ENCODE peak calls at places on chromosomes 6 and 20, in five cellular contexts. M is fibroblast of mammary gland, F is heart left ventricle, G is A549, S is BE2C. Y is an unnamed sample.

GRCh38 chr20:32227316-32227715 is 19.6 kb downstream of the POFUT1 start:
- DNase-seq in M (no peak), G (no peak), F (no peak), S (no peak), Y (no peak)

GRCh38 chr6:438634-439170 is 47.1 kb downstream of the IRF4 start:
- DNase-seq in M (no peak), G (no peak), F (no peak), S (no peak), Y (no peak)

GRCh38 chr6:158040804-158041347 is 59.2 kb downstream of the SYNJ2 start:
- DNase-seq in G (peak), M (peak), F (no peak), S (no peak), Y (no peak)

GRCh38 chr6:167551634-167552630 is 227.0 kb downstream of the TTLL2 start:
- DNase-seq in G (no peak), M (no peak), S (no peak), F (no peak), Y (no peak)

GRCh38 chr20:32466739-32467505 is 108.8 kb downstream of the ASXL1 start:
- DNase-seq in S (no peak), M (no peak), G (no peak), F (peak), Y (peak)

GRCh38 chr6:10401632-10402223 is 13.1 kb downstream of the TFAP2A start:
- DNase-seq in F (no peak), S (no peak), M (no peak), G (no peak), Y (no peak)

GRCh38 chr6:154766993-154767392 is 33.8 kb downstream of the SCAF8 start:
- DNase-seq in F (no peak), S (no peak), G (no peak), M (no peak), Y (no peak)

GRCh38 chr6:36657942-36658544 is 20.5 kb upstream of the CDKN1A start:
- DNase-seq in G (no peak), F (no peak), S (no peak), M (peak), Y (no peak)

GRCh38 chr6:95511404-95511803 is 65.9 kb upstream of the MANEA start:
- DNase-seq in F (no peak), G (no peak), S (no peak), M (no peak), Y (no peak)

GRCh38 chr6:10400330-10400729 is 14.5 kb downstream of the TFAP2A start:
- DNase-seq in M (no peak), S (no peak), F (no peak), G (no peak), Y (no peak)

GRCh38 chr6:31871068-31871659 is 7.6 kb downstream of the SLC44A4 start:
- DNase-seq in S (no peak), M (peak), G (no peak), F (no peak), Y (peak)

GRCh38 chr6:1552296-1552761 is 57.4 kb upstream of the FOXC1 start:
- DNase-seq in M (peak), F (no peak), G (peak), S (no peak), Y (no peak)

GRCh38 chr6:160461641-160462040 is 113.5 kb downstream of the SLC22A3 start:
- DNase-seq in M (peak), G (no peak), S (no peak), F (no peak), Y (no peak)

GRCh38 chr6:110816677-110817076 is 1.4 kb upstream of the CDK19 start:
- DNase-seq in F (peak), S (no peak), M (no peak), G (no peak), Y (no peak)

GRCh38 chr6:109794201-109794926 is 103.3 kb downstream of the FIG4 start:
- DNase-seq in S (no peak), M (peak), G (no peak), F (no peak), Y (no peak)

GRCh38 chr6:81834141-81834621 is 81.7 kb upstream of the TENT5A start:
- DNase-seq in F (peak), S (no peak), G (peak), M (peak), Y (no peak)

GRCh38 chr6:54085047-54085446 is 26.2 kb upstream of the MLIP start:
- DNase-seq in F (no peak), G (no peak), M (no peak), S (no peak), Y (no peak)

GRCh38 chr6:167150815-167151557 is 6.8 kb downstream of the GPR31 start:
- DNase-seq in M (no peak), G (no peak), F (no peak), S (no peak), Y (no peak)

GRCh38 chr20:30598460-30599230 is 658.8 kb upstream of the DEFB115 start:
- DNase-seq in S (no peak), F (no peak), G (no peak), M (no peak), Y (no peak)

GRCh38 chr20:1809121-1809520 is 86.1 kb upstream of the SIRPA start:
- DNase-seq in F (no peak), S (no peak), M (peak), G (peak), Y (no peak)

GRCh38 chr20:62048346-62048761 is 17.3 kb downstream of the TAF4 start:
- DNase-seq in F (peak), M (no peak), S (no peak), G (no peak), Y (no peak)

GRCh38 chr20:44856847-44857448 is 28.6 kb upstream of the YWHAB start:
- DNase-seq in G (peak), M (peak), S (no peak), F (no peak), Y (no peak)

GRCh38 chr20:63617092-63617875 is 9.6 kb downstream of the GMEB2 start:
- DNase-seq in S (peak), F (no peak), M (no peak), G (no peak), Y (no peak)

GRCh38 chr6:40894962-40895799 is 143.8 kb downstream of the UNC5CL start:
- DNase-seq in G (peak), F (peak), M (peak), S (peak), Y (peak)

GRCh38 chr20:37145014-37145413 is 34.1 kb upstream of the RPN2 start:
- DNase-seq in F (no peak), S (no peak), G (no peak), M (no peak), Y (no peak)

GRCh38 chr6:111920581-111920980 is 47.3 kb upstream of the FYN start:
- DNase-seq in M (no peak), G (no peak), F (no peak), S (no peak), Y (no peak)

GRCh38 chr6:111918825-111919224 is 45.6 kb upstream of the FYN start:
- DNase-seq in G (no peak), S (no peak), F (peak), M (peak), Y (no peak)

GRCh38 chr6:111922454-111923297 is 49.4 kb upstream of the FYN start:
- DNase-seq in F (no peak), S (no peak), M (peak), G (no peak), Y (peak)

GRCh38 chr6:111925296-111925695 is 52.0 kb upstream of the FYN start:
- DNase-seq in M (peak), S (no peak), G (no peak), F (no peak), Y (no peak)

GRCh38 chr6:111921108-111921507 is 47.9 kb upstream of the FYN start:
- DNase-seq in S (no peak), G (no peak), F (no peak), M (no peak), Y (peak)
- H3K4me3 ChIP-seq in S (no peak), G (no peak), F (no peak), M (no peak), Y (no peak)

DNA sequence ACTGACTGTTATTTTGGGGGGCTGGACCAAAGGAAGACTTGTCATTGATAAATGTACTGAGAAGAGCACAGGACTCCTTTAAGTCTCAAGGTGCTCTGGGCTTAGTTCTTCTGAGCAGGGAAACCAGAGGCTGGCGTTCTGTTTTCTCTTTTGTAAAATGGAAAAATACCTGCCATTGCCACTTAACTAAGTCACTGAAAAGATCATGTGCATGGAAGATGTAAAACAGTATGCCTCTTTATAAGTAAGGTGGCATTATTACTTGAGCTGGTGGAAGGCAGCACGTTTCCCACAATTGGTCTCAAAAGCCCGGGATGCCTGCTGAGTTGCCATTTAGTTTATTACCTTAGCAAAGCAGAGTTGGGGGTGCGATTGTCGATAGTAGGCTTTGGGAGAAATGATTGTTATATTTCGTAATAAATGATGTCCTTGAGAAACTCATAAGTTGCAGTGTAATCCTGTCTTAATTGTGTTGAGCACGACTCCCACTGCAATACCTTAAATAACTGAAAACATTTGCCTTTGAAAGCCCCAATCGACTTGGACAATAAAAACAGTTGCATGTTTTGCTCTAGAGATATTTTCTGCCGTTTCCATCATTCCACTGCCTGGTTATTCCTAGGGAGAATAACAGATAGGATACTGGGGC is 3.6 kb downstream of the JARID2 start:
- DNase-seq in M (no peak), G (no peak), S (no peak), F (no peak), Y (no peak)
- H3K4me3 ChIP-seq in M (peak), G (peak), S (peak), F (peak), Y (peak)

GRCh38 chr6:15892369-15892768 is 229.5 kb upstream of the DTNBP1 start:
- DNase-seq in M (peak), F (no peak), G (no peak), S (no peak), Y (no peak)

GRCh38 chr6:15893556-15894253 is 230.9 kb upstream of the DTNBP1 start:
- DNase-seq in M (peak), F (no peak), S (no peak), G (peak), Y (no peak)

GRCh38 chr6:15897063-15897934 is 231.6 kb upstream of the MYLIP start:
- DNase-seq in G (no peak), S (no peak), M (peak), F (peak), Y (no peak)

GRCh38 chr6:15898693-15899092 is 230.2 kb upstream of the MYLIP start:
- DNase-seq in G (no peak), F (no peak), S (no peak), M (no peak), Y (no peak)

GRCh38 chr6:15894973-15895858 is 232.4 kb upstream of the DTNBP1 start:
- DNase-seq in F (no peak), M (no peak), G (no peak), S (no peak), Y (no peak)
- H3K4me3 ChIP-seq in F (no peak), M (no peak), G (no peak), S (no peak), Y (no peak)

GRCh38 chr20:57803718-57804005 is 93.8 kb upstream of the PMEPA1 start:
- DNase-seq in M (no peak), F (no peak), S (no peak), G (no peak), Y (no peak)
- H3K4me3 ChIP-seq in M (no peak), F (no peak), S (no peak), G (no peak), Y (no peak)

DNA sequence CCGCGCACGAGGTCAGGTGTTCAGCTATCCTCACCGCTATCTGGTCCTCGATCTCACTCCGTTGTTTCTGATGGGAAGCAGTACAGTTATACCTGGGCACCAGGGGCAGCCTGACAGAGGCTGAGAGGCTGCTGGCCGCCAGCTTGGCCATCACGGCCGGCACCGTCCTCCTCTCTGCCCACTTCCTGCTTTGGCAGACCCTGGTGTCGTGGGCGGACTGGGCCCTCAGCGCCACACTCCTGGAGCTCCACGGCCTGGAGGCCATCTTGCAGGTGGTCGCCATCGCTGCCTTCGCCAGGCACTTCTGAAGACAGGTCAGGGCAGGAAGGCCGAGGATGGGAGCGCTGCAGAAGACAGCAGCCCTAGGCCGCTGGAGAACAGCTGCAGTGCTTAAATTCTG is 35.2 kb downstream of the NHSL1 start:
- DNase-seq in S (no peak), M (no peak), F (peak), G (no peak), Y (no peak)
- H3K4me3 ChIP-seq in S (no peak), M (no peak), F (no peak), G (no peak), Y (no peak)

GRCh38 chr6:4693158-4693557 is 83.0 kb upstream of the CDYL start:
- DNase-seq in M (no peak), S (no peak), F (no peak), G (no peak), Y (no peak)

GRCh38 chr6:4687656-4687988 is 88.6 kb upstream of the CDYL start:
- DNase-seq in M (no peak), F (no peak), G (no peak), S (no peak), Y (no peak)

GRCh38 chr6:4692664-4693063 is 83.5 kb upstream of the CDYL start:
- DNase-seq in M (no peak), S (no peak), F (no peak), G (no peak), Y (no peak)

GRCh38 chr6:4693566-4693965 is 82.6 kb upstream of the CDYL start:
- DNase-seq in G (no peak), M (no peak), F (no peak), S (no peak), Y (no peak)

DNA sequence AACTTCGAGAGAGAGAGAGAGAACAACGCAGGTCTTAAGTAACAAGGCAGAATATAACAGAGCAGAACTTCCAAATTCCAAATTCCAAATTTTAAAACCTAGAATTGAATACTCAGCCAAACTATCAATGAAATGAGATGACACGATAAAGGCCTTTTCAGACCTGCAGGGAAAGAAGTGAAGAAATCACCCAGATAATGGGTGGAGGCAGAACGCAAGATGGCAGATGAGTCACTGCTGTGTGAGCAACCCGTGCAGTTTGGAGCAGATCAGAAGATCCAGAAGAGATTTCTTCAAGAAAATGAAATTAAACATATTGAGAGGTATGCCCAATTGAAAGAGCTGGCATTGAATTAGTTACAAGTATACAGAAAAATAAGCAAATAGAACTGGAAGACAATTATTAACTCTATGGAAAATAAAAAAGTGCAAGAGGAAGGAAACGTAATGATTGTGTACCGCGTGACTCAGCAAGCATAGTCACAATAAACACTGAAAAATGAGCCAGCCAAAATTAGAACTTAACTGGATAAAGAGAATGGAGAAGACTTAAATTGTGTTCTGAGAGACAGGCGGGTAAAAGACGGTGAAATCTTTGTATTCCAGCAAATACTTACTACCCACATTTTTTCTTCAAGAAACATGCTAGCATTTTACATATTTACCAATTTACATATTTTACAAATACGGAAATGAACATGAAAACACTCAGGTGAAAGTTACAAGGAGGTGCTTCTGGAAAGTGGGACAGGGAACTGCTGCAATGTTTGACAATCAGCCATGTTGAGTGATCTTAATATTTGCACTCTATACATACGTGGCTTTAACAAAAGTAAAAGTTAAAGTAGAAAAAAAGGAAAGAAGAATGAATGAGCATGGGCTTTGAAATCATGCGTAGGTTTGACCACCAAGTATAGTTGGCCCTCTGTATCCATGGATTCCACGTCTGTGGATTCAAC is 87.9 kb upstream of the CDYL start:
- DNase-seq in G (peak), F (no peak), M (peak), S (no peak), Y (no peak)
- H3K4me3 ChIP-seq in G (peak), F (no peak), M (peak), S (no peak), Y (no peak)

DNA sequence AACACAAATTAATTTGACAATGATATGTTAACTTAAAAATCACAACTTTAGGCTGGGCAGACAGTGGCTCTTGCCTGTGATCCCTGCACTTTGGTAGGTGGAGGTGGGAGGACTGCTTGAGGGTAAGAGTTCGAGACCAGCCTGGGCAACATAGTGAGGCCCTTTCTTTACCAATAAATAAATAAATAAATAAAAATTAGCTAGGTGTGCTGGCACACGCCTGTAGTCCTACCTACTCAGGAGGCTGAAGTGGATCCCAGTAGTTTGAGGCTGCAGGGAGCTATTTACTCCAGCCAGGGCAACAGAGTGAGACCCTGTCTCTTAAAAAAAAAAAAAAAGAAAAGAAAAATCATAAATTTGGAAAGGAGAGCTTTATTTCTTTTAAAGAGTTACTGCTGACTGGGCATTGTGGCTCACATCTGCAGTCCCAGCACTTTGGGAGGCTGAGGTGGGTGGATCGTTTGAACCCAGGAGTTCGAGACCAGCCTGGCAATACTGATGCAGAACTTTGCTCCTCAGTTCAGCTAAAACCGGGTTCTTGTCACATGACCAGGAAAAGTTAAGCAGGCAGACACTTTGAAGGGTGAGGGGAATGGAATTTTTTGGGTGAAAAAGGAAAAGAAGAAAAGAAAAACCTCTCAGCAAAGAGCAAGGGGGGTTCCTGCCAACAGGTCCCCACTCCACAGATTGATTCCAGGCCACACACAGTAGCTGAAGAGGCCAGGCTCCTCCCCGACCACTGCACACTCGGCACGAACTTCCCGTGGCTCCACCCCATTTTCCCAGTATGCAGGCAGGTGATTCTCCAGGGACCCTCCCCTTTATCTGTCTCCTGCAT is 44.0 kb upstream of the DDR1 start:
- DNase-seq in F (no peak), M (no peak), G (no peak), S (no peak), Y (no peak)
- H3K4me3 ChIP-seq in F (no peak), M (no peak), G (no peak), S (no peak), Y (no peak)

GRCh38 chr6:128259036-128259734 is 261.2 kb downstream of the PTPRK start:
- DNase-seq in M (no peak), G (no peak), S (no peak), F (no peak), Y (no peak)
- H3K4me3 ChIP-seq in M (no peak), G (no peak), S (no peak), F (no peak), Y (no peak)

DNA sequence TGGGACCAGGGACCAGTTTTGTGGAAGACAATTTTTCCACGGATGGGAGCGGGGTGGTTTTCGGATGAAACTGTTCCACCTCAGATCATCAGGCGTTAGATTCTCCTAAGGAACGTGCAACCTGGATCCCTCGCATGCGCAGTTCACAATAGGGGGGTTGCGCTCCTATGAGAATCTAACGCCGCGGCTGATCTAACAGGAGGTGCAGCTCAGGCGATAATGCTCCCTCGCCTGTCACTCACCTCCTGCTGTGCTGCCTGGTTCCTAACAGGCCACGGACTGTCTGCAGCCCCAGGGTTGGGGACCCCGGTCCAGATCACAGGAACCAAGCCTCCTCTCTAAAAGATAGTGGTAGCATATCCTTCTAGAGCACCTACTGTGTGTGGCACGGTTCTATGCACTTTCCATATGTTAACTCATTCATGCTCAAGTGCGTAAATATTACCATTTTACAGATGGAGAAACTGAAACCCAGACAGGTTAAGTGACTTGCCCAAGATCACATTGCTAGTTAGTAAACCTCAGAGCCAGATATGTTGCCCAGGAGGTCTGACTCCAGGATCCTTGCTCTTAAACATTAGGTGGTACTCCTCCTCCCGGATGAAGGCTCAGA is 25.3 kb downstream of the SPDEF start:
- DNase-seq in M (no peak), F (peak), S (no peak), G (no peak), Y (no peak)
- H3K4me3 ChIP-seq in M (no peak), F (no peak), S (no peak), G (no peak), Y (no peak)